ENCODE peak calls at places on chromosome 1, in nine cellular contexts. X, T, M, V, O, R, I, W and K are unnamed samples.

GRCh38 chr1:4430406-4431404 is 223.7 kb upstream of the AJAP1 start:
- DNase-seq in X (no peak), T (no peak), M (no peak), V (no peak), O (no peak), R (no peak), I (no peak), W (no peak), K (no peak)

GRCh38 chr1:25543425-25544242 is at the start of gene LDLRAP1:
- DNase-seq in X (peak), T (peak), M (peak), V (peak), O (peak), R (peak), I (peak), W (peak), K (peak)

GRCh38 chr1:201157949-201158348 is 3.7 kb upstream of the TMEM9 start:
- DNase-seq in X (no peak), T (no peak), M (no peak), V (no peak), O (no peak), R (no peak), I (no peak), W (no peak), K (no peak)

GRCh38 chr1:164699815-164700491 is 141.0 kb downstream of the PBX1 start:
- DNase-seq in X (no peak), T (peak), M (peak), V (no peak), O (no peak), R (no peak), I (no peak), W (no peak), K (no peak)

GRCh38 chr1:197868751-197869501 is 33.5 kb upstream of the C1orf53 start:
- DNase-seq in X (peak), T (peak), M (no peak), V (peak), O (no peak), R (no peak), I (peak), W (peak), K (peak)

GRCh38 chr1:37189111-37189510 is 154.8 kb upstream of the GRIK3 start:
- DNase-seq in X (no peak), T (no peak), M (no peak), V (no peak), O (no peak), R (no peak), I (no peak), W (no peak), K (no peak)

GRCh38 chr1:109892476-109893368 is 17.9 kb upstream of the CSF1 start:
- DNase-seq in X (peak), T (peak), M (no peak), V (peak), O (no peak), R (no peak), I (no peak), W (peak), K (peak)

GRCh38 chr1:181451661-181452060 is 31.7 kb upstream of the CACNA1E start:
- DNase-seq in X (no peak), T (no peak), M (no peak), V (no peak), O (no peak), R (no peak), I (no peak), W (no peak), K (no peak)

GRCh38 chr1:1359668-1360468 is 1.5 kb upstream of the MXRA8 start:
- DNase-seq in X (no peak), T (peak), M (no peak), V (peak), O (no peak), R (no peak), I (no peak), W (no peak), K (no peak)

GRCh38 chr1:116254776-116255175 is 118.3 kb upstream of the ATP1A1 start:
- DNase-seq in X (peak), T (peak), M (no peak), V (no peak), O (no peak), R (no peak), I (no peak), W (no peak), K (no peak)

GRCh38 chr1:230507671-230508407 is 81.7 kb upstream of the PGBD5 start:
- DNase-seq in X (peak), T (no peak), M (no peak), V (no peak), O (no peak), R (no peak), I (no peak), W (no peak), K (no peak)

GRCh38 chr1:30816211-30817082 is 58.9 kb upstream of the LAPTM5 start:
- DNase-seq in X (peak), T (peak), M (peak), V (peak), O (no peak), R (no peak), I (no peak), W (peak), K (no peak)

GRCh38 chr1:196660912-196661311 is 9.1 kb downstream of the CFH start:
- DNase-seq in X (peak), T (peak), M (no peak), V (peak), O (no peak), R (no peak), I (peak), W (no peak), K (peak)

GRCh38 chr1:109880961-109881894 is 29.4 kb upstream of the CSF1 start:
- DNase-seq in X (no peak), T (no peak), M (no peak), V (no peak), O (no peak), R (no peak), I (no peak), W (no peak), K (no peak)

GRCh38 chr1:247371801-247372259 is 40.2 kb upstream of the ZNF496 start:
- DNase-seq in X (no peak), T (no peak), M (no peak), V (no peak), O (no peak), R (no peak), I (no peak), W (no peak), K (no peak)